ENCODE peak calls at places on chromosomes 13 and 19, in eight cellular contexts. R is gastrocnemius medialis; L is PC-3; A is Panc1; C is gastroesophageal sphincter; U is CD8-positive, alpha-beta T cell; K is Right ventricle myocardium superior; X is GM23338. Z is an unnamed sample.

GRCh38 chr19:34983786-34984185 is 16.3 kb upstream of the GRAMD1A start:
- ATAC-seq in R (no peak), L (no peak), A (no peak), C (no peak), U (no peak), K (no peak), X (no peak), Z (no peak)

GRCh38 chr13:38686635-38687245 is at the start of gene FREM2:
- ATAC-seq in R (peak), L (peak), A (peak), C (no peak), U (no peak), K (peak), X (peak), Z (peak)

GRCh38 chr19:39923862-39924261 is 10.6 kb downstream of the FCGBP start:
- ATAC-seq in R (no peak), L (no peak), A (no peak), C (no peak), U (no peak), K (no peak), X (no peak), Z (no peak)

GRCh38 chr19:48830088-48830487 is 6.2 kb downstream of the HSD17B14 start:
- ATAC-seq in R (no peak), L (no peak), A (no peak), C (no peak), U (no peak), K (no peak), X (no peak), Z (no peak)

GRCh38 chr13:67048084-67048792 is 181.9 kb downstream of the PCDH9 start:
- ATAC-seq in R (no peak), L (no peak), A (no peak), C (no peak), U (no peak), K (peak), X (peak), Z (no peak)

GRCh38 chr13:113803409-113804016 is 44.5 kb downstream of the TMEM255B start:
- ATAC-seq in R (no peak), L (no peak), A (no peak), C (no peak), U (no peak), K (no peak), X (no peak), Z (no peak)

GRCh38 chr19:38676023-38676877 is 28.8 kb downstream of the ACTN4 start:
- ATAC-seq in R (no peak), L (peak), A (peak), C (peak), U (no peak), K (peak), X (no peak), Z (peak)

GRCh38 chr13:98592353-98592740 is 15.4 kb upstream of the STK24 start:
- ATAC-seq in R (no peak), L (no peak), A (no peak), C (no peak), U (no peak), K (no peak), X (no peak), Z (peak)

GRCh38 chr19:4583961-4584669 is 24.6 kb upstream of the SEMA6B start:
- ATAC-seq in R (no peak), L (peak), A (peak), C (no peak), U (no peak), K (peak), X (peak), Z (peak)

GRCh38 chr13:46593403-46593802 is 40.4 kb downstream of the LRCH1 start:
- ATAC-seq in R (no peak), L (no peak), A (no peak), C (no peak), U (peak), K (no peak), X (peak), Z (no peak)

GRCh38 chr13:39688699-39689405 is 33.4 kb downstream of the COG6 start:
- ATAC-seq in R (no peak), L (no peak), A (no peak), C (no peak), U (no peak), K (no peak), X (no peak), Z (no peak)

GRCh38 chr13:105904034-105904742 is 631.3 kb downstream of the EFNB2 start:
- ATAC-seq in R (no peak), L (peak), A (no peak), C (no peak), U (no peak), K (no peak), X (no peak), Z (peak)

Z was measured in esophagus mucosa.